ENCODE peak calls at places on chromosomes 2 and 18, in six cellular contexts. P is OCI-LY7; Z is HL-60; T is ovary; V is IMR-90; R is CD4-positive, alpha-beta T cell. Q is an unnamed sample.

GRCh38 chr2:178404380-178404767 is 46.6 kb downstream of the PRKRA start:
- DNase-seq in P (peak; percentile 37), Z (peak; percentile 23), T (no peak), V (peak; percentile 95), R (no peak), Q (no peak)

GRCh38 chr18:9081940-9082339 is 20.6 kb upstream of the NDUFV2 start:
- DNase-seq in P (no peak), Z (peak; percentile 29), T (no peak), V (no peak), R (no peak), Q (no peak)

GRCh38 chr2:172736419-172737174 is 952 bp downstream of the RAPGEF4 start:
- DNase-seq in P (no peak), Z (no peak), T (no peak), V (no peak), R (no peak), Q (no peak)

GRCh38 chr2:99648115-99648850 is 158.5 kb upstream of the REV1 start:
- DNase-seq in P (no peak), Z (no peak), T (no peak), V (peak; percentile 86), R (no peak), Q (no peak)

GRCh38 chr2:177264209-177264538 is 353 bp downstream of the NFE2L2 start:
- DNase-seq in P (no peak), Z (peak; percentile 42), T (no peak), V (peak; percentile 36), R (no peak), Q (peak; percentile 43)

GRCh38 chr18:10188971-10189810 is 265.2 kb upstream of the APCDD1 start:
- DNase-seq in P (no peak), Z (no peak), T (no peak), V (no peak), R (no peak), Q (no peak)

GRCh38 chr2:199459286-199460100 is 1.8 kb upstream of the SATB2 start:
- DNase-seq in P (peak; percentile 81), Z (peak; percentile 88), T (peak; percentile 88), V (peak; percentile 95), R (peak; percentile 49), Q (peak; percentile 92)

GRCh38 chr2:220708366-220708765 is 863.7 kb downstream of the EPHA4 start:
- DNase-seq in P (no peak), Z (no peak), T (no peak), V (peak; percentile 57), R (no peak), Q (no peak)

GRCh38 chr2:158619496-158619895 is 162.7 kb downstream of the PKP4 start:
- DNase-seq in P (no peak), Z (peak; percentile 18), T (no peak), V (peak; percentile 57), R (no peak), Q (no peak)

GRCh38 chr2:173896755-173897154 is 68.4 kb downstream of the SP3 start:
- DNase-seq in P (no peak), Z (no peak), T (no peak), V (no peak), R (no peak), Q (no peak)

GRCh38 chr2:101696272-101697123 is 1.0 kb upstream of the MAP4K4 start:
- DNase-seq in P (no peak), Z (no peak), T (peak; percentile 39), V (no peak), R (no peak), Q (no peak)

GRCh38 chr18:22694954-22695353 is 238.2 kb upstream of the RBBP8 start:
- DNase-seq in P (no peak), Z (no peak), T (peak; percentile 74), V (peak; percentile 98), R (no peak), Q (no peak)

GRCh38 chr2:100812141-100812540 is 7.8 kb upstream of the NPAS2 start:
- DNase-seq in P (no peak), Z (no peak), T (no peak), V (no peak), R (no peak), Q (no peak)

GRCh38 chr18:7722955-7723354 is 155.8 kb downstream of the PTPRM start:
- DNase-seq in P (no peak), Z (no peak), T (no peak), V (no peak), R (no peak), Q (no peak)

GRCh38 chr2:39542523-39542922 is 105.4 kb upstream of the MAP4K3 start:
- DNase-seq in P (no peak), Z (no peak), T (no peak), V (no peak), R (no peak), Q (peak; percentile 52)

GRCh38 chr18:42131044-42131939 is 176.3 kb downstream of the PIK3C3 start:
- DNase-seq in P (no peak), Z (no peak), T (no peak), V (no peak), R (no peak), Q (peak; percentile 93)

GRCh38 chr2:223549215-223549614 is 52.9 kb downstream of the SCG2 start:
- DNase-seq in P (no peak), Z (no peak), T (no peak), V (peak; percentile 95), R (no peak), Q (no peak)

GRCh38 chr2:70726186-70726585 is 41.8 kb downstream of the ADD2 start:
- DNase-seq in P (no peak), Z (no peak), T (no peak), V (no peak), R (no peak), Q (no peak)

GRCh38 chr2:238638100-238638981 is 209.5 kb upstream of the TWIST2 start:
- DNase-seq in P (no peak), Z (no peak), T (no peak), V (no peak), R (no peak), Q (no peak)

GRCh38 chr2:24122356-24123211 is 550 bp downstream of the PFN4 start:
- DNase-seq in P (no peak), Z (no peak), T (no peak), V (peak; percentile 3), R (no peak), Q (no peak)

GRCh38 chr2:217849154-217849553 is 153.6 kb downstream of the TNS1 start:
- DNase-seq in P (no peak), Z (no peak), T (no peak), V (no peak), R (no peak), Q (no peak)

GRCh38 chr2:207091175-207091574 is 74.6 kb downstream of the KLF7 start:
- DNase-seq in P (no peak), Z (no peak), T (no peak), V (no peak), R (no peak), Q (no peak)

GRCh38 chr2:132621131-132621875 is 48.7 kb downstream of the LYPD1 start:
- DNase-seq in P (no peak), Z (no peak), T (no peak), V (no peak), R (no peak), Q (no peak)

GRCh38 chr2:201915446-201915845 is 109.1 kb downstream of the CDK15 start:
- DNase-seq in P (peak; percentile 24), Z (peak; percentile 58), T (no peak), V (no peak), R (no peak), Q (no peak)

GRCh38 chr2:241724975-241725870 is 9.2 kb upstream of the D2HGDH start:
- DNase-seq in P (no peak), Z (peak; percentile 42), T (no peak), V (no peak), R (no peak), Q (no peak)

GRCh38 chr2:240814280-240814679 is 5.7 kb downstream of the KIF1A start:
- DNase-seq in P (no peak), Z (no peak), T (no peak), V (no peak), R (no peak), Q (no peak)

DNA sequence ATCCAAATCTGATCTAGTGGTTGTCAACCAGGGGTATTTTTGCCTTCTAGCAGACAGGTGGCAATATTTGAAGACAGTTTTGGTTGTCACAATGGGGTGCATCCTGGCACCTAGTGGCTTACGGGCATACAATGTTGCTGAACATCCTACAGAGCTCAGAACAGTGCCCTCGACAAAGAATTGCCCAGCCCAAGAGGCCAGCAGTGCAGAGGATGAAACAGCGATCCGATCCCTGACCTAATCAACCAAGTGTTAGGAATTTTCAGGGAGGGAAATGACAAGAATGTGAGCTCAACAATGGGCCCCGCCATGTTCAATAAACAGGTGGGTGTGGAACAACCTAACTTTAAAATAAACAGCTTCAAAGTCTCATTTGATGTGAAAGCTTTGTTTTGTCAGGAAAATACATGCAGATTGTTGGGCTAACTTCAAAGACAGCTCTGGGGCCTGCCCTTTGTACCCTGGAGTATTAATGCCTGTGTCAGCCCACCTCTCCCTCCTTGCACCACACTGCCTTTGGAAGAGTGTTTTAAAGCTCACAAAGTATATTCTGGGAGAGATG is 22.5 kb upstream of the SCYGR5 start:
- DNase-seq in P (no peak), Z (no peak), T (no peak), V (no peak), R (no peak), Q (no peak)
- TF ChIP-seq CTCF in P (no peak), Z (no peak), T (no peak), V (no peak), R (no peak), Q (no peak)

DNA sequence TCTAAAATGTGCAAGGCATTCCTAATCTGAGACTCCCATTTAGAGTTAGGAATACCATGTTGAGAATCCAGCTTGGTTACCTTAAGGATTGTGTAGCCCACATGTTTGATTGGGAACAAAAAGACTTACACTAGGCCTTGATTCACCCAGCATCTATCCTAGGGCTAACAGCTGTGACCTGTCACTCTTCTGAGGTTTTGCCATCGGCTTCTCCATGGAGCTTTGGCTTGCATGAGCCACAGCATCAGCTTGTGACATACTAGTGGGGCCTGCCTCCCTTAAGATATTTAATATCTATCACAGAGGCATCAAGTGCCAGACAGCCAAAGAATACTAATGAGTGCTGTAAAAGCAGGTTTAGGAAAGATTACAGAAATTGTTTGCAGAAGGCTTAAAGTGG is 241.3 kb upstream of the UBE2E3 start:
- DNase-seq in P (no peak), Z (no peak), T (no peak), V (no peak), R (no peak), Q (no peak)
- H3K27ac ChIP-seq in P (no peak overlapping the region), Z (no peak overlapping the region), T (no peak overlapping the region), V (no peak overlapping the region), R (no peak overlapping the region), Q (no peak overlapping the region)

DNA sequence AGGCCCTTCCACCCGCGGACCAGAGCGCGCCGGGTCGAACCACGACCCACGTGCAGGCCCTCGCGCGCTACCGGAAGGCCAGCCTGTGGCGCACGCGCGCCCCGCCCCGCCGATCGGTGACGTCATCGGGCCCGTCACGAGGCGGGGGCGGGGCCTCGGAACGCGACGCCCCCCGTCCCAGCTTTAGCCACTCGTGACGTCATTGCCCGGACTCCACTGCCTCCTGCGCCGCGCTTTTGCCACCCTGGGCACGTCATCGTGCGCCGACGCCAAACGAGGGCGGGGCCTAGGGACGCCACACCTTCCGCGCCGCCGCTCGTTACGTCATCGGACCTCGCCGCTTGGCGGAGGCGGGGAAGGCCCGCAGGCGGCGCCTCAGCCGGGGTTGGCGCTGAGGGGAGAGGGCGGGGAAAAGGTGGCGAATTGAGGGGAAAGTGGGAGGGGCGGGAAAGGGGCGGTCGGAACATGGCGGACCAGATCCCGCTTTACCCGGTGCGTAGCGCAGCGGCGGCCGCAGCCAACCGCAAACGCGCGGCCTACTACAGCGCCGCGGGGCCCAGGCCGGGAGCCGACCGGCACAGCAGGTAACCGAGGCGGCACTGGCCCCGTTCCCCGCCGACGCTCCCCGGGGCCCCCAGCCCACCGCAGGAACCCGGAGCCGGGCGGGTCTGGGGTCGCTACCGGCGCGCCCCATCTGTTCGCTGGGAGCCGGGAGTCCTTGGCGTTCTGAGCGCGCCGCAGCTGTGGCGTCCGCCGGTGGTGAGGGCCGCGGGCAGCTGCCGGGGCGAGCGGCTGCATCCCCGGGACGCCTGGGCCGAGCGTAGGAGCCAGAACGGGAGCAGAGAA is at the start of gene ATP9B:
- DNase-seq in P (peak; percentile 90), Z (peak; percentile 99), T (peak; percentile 99), V (peak; percentile 97), R (peak; percentile 100), Q (peak; percentile 97)
- TF ChIP-seq CTCF in P (no peak), Z (no peak), T (no peak), V (no peak), R (no peak), Q (no peak)

GRCh38 chr2:3466966-3467365 is 52.4 kb downstream of the ADI1 start:
- DNase-seq in P (no peak), Z (no peak), T (no peak), V (no peak), R (no peak), Q (peak; percentile 85)
- H3K27ac ChIP-seq in P (no peak overlapping the region), Z (no peak overlapping the region), T (no peak overlapping the region), V (no peak overlapping the region), R (no peak overlapping the region), Q (no peak overlapping the region)